ENCODE peak calls at places on chromosomes 4 and X, in six cellular contexts. One of them, this sample, is unnamed.

GRCh38 chr4:63123441-63123840 is 1285.8 kb downstream of the TECRL start:
- DNase-seq in foreskin fibroblast: no peak
- DNase-seq in WERI-Rb-1: no peak
- DNase-seq in NB4: no peak
- DNase-seq in astrocyte of the spinal cord: no peak
- DNase-seq in uterus: no peak
- DNase-seq in this sample: no peak

GRCh38 chr4:67853336-67853735 is 30.5 kb downstream of the TMPRSS11D start:
- DNase-seq in WERI-Rb-1: no peak
- DNase-seq in foreskin fibroblast: no peak
- DNase-seq in astrocyte of the spinal cord: no peak
- DNase-seq in NB4: no peak
- DNase-seq in uterus: no peak
- DNase-seq in this sample: no peak

GRCh38 chrX:97672608-97673007 is 788.9 kb downstream of the RPA4 start:
- DNase-seq in uterus: no peak
- DNase-seq in WERI-Rb-1: no peak
- DNase-seq in foreskin fibroblast: no peak
- DNase-seq in astrocyte of the spinal cord: no peak
- DNase-seq in NB4: no peak
- DNase-seq in this sample: no peak

GRCh38 chrX:78548012-78548411 is 111.1 kb downstream of the RTL3 start:
- DNase-seq in NB4: no peak
- DNase-seq in WERI-Rb-1: no peak
- DNase-seq in uterus: no peak
- DNase-seq in astrocyte of the spinal cord: peak
- DNase-seq in foreskin fibroblast: peak
- DNase-seq in this sample: no peak

GRCh38 chr4:144699565-144699964 is 53.6 kb downstream of the HHIP start:
- DNase-seq in foreskin fibroblast: peak
- DNase-seq in NB4: no peak
- DNase-seq in WERI-Rb-1: no peak
- DNase-seq in uterus: no peak
- DNase-seq in astrocyte of the spinal cord: peak
- DNase-seq in this sample: no peak

GRCh38 chr4:1381944-1382541 is 24.2 kb downstream of the NKX1-1 start:
- DNase-seq in foreskin fibroblast: no peak
- DNase-seq in WERI-Rb-1: peak
- DNase-seq in astrocyte of the spinal cord: no peak
- DNase-seq in uterus: no peak
- DNase-seq in NB4: no peak
- DNase-seq in this sample: no peak

GRCh38 chrX:28133763-28134162 is 152.5 kb upstream of the DCAF8L1 start:
- DNase-seq in WERI-Rb-1: no peak
- DNase-seq in uterus: no peak
- DNase-seq in NB4: no peak
- DNase-seq in foreskin fibroblast: no peak
- DNase-seq in astrocyte of the spinal cord: no peak
- DNase-seq in this sample: no peak

GRCh38 chr4:48118081-48118480 is 16.0 kb downstream of the TXK start:
- DNase-seq in WERI-Rb-1: no peak
- DNase-seq in astrocyte of the spinal cord: no peak
- DNase-seq in foreskin fibroblast: no peak
- DNase-seq in NB4: no peak
- DNase-seq in uterus: no peak
- DNase-seq in this sample: no peak

GRCh38 chrX:121161501-121161933 is 114.1 kb downstream of the GLUD2 start:
- DNase-seq in foreskin fibroblast: no peak
- DNase-seq in uterus: no peak
- DNase-seq in WERI-Rb-1: no peak
- DNase-seq in astrocyte of the spinal cord: no peak
- DNase-seq in NB4: no peak
- DNase-seq in this sample: no peak

GRCh38 chr4:116400480-116400879 is 684.9 kb downstream of the TRAM1L1 start:
- DNase-seq in foreskin fibroblast: peak
- DNase-seq in uterus: no peak
- DNase-seq in WERI-Rb-1: no peak
- DNase-seq in astrocyte of the spinal cord: peak
- DNase-seq in NB4: peak
- DNase-seq in this sample: no peak

GRCh38 chr4:646460-646859 is 21.1 kb downstream of the PDE6B start:
- DNase-seq in uterus: no peak
- DNase-seq in astrocyte of the spinal cord: no peak
- DNase-seq in foreskin fibroblast: no peak
- DNase-seq in NB4: no peak
- DNase-seq in WERI-Rb-1: no peak
- DNase-seq in this sample: no peak

GRCh38 chr4:128654465-128654864 is 155.0 kb upstream of the JADE1 start:
- DNase-seq in astrocyte of the spinal cord: no peak
- DNase-seq in uterus: no peak
- DNase-seq in foreskin fibroblast: no peak
- DNase-seq in WERI-Rb-1: no peak
- DNase-seq in NB4: no peak
- DNase-seq in this sample: no peak

GRCh38 chr4:66294626-66295025 is 624.3 kb upstream of the EPHA5 start:
- DNase-seq in foreskin fibroblast: no peak
- DNase-seq in astrocyte of the spinal cord: peak
- DNase-seq in uterus: no peak
- DNase-seq in WERI-Rb-1: no peak
- DNase-seq in NB4: no peak
- DNase-seq in this sample: no peak

GRCh38 chr4:76657443-76657842 is 222.4 kb downstream of the SHROOM3 start:
- DNase-seq in uterus: no peak
- DNase-seq in astrocyte of the spinal cord: no peak
- DNase-seq in NB4: no peak
- DNase-seq in foreskin fibroblast: peak
- DNase-seq in WERI-Rb-1: no peak
- DNase-seq in this sample: no peak

GRCh38 chr4:145618210-145618911 is 824 bp upstream of the MMAA start:
- DNase-seq in uterus: no peak
- DNase-seq in foreskin fibroblast: peak
- DNase-seq in astrocyte of the spinal cord: no peak
- DNase-seq in NB4: peak
- DNase-seq in WERI-Rb-1: no peak
- DNase-seq in this sample: no peak

GRCh38 chrX:100417671-100418070 is 7.6 kb upstream of the PCDH19 start:
- DNase-seq in NB4: no peak
- DNase-seq in foreskin fibroblast: no peak
- DNase-seq in astrocyte of the spinal cord: no peak
- DNase-seq in uterus: no peak
- DNase-seq in WERI-Rb-1: no peak
- DNase-seq in this sample: no peak

GRCh38 chr4:104436542-104436941 is 58.2 kb downstream of the CXXC4 start:
- DNase-seq in uterus: no peak
- DNase-seq in NB4: no peak
- DNase-seq in foreskin fibroblast: no peak
- DNase-seq in astrocyte of the spinal cord: no peak
- DNase-seq in WERI-Rb-1: no peak
- DNase-seq in this sample: no peak

GRCh38 chrX:133265331-133265730 is 47.2 kb upstream of the TFDP3 start:
- DNase-seq in uterus: no peak
- DNase-seq in WERI-Rb-1: no peak
- DNase-seq in NB4: peak
- DNase-seq in foreskin fibroblast: no peak
- DNase-seq in astrocyte of the spinal cord: peak
- DNase-seq in this sample: peak

GRCh38 chr4:173697840-173698239 is 167.8 kb upstream of the HAND2 start:
- DNase-seq in astrocyte of the spinal cord: no peak
- DNase-seq in foreskin fibroblast: no peak
- DNase-seq in uterus: no peak
- DNase-seq in NB4: no peak
- DNase-seq in WERI-Rb-1: no peak
- DNase-seq in this sample: no peak

GRCh38 chr4:10171055-10171454 is 54.5 kb upstream of the WDR1 start:
- DNase-seq in astrocyte of the spinal cord: no peak
- DNase-seq in foreskin fibroblast: no peak
- DNase-seq in WERI-Rb-1: no peak
- DNase-seq in NB4: peak
- DNase-seq in uterus: no peak
- DNase-seq in this sample: no peak

GRCh38 chrX:20265726-20266681 is 705 bp downstream of the RPS6KA3 start:
- DNase-seq in astrocyte of the spinal cord: no peak
- DNase-seq in NB4: peak
- DNase-seq in foreskin fibroblast: peak
- DNase-seq in WERI-Rb-1: peak
- DNase-seq in uterus: peak
- DNase-seq in this sample: no peak

GRCh38 chrX:103629295-103630170 is 758 bp downstream of the TCEAL1 start:
- DNase-seq in uterus: peak
- DNase-seq in NB4: peak
- DNase-seq in foreskin fibroblast: peak
- DNase-seq in WERI-Rb-1: peak
- DNase-seq in astrocyte of the spinal cord: peak
- DNase-seq in this sample: no peak

GRCh38 chr4:185480016-185480732 is 8.6 kb upstream of the CCDC110 start:
- DNase-seq in WERI-Rb-1: no peak
- DNase-seq in uterus: no peak
- DNase-seq in astrocyte of the spinal cord: no peak
- DNase-seq in NB4: no peak
- DNase-seq in foreskin fibroblast: no peak
- DNase-seq in this sample: no peak

GRCh38 chr4:185481390-185481789 is 9.9 kb upstream of the CCDC110 start:
- DNase-seq in foreskin fibroblast: no peak
- DNase-seq in WERI-Rb-1: peak
- DNase-seq in NB4: no peak
- DNase-seq in uterus: no peak
- DNase-seq in astrocyte of the spinal cord: no peak
- DNase-seq in this sample: no peak

GRCh38 chr4:185479507-185479971 is 8.0 kb upstream of the CCDC110 start:
- DNase-seq in astrocyte of the spinal cord: no peak
- DNase-seq in NB4: no peak
- DNase-seq in foreskin fibroblast: no peak
- DNase-seq in uterus: no peak
- DNase-seq in WERI-Rb-1: no peak
- DNase-seq in this sample: no peak
- H3K4me3 ChIP-seq in astrocyte of the spinal cord: no peak
- H3K4me3 ChIP-seq in NB4: no peak
- H3K4me3 ChIP-seq in foreskin fibroblast: no peak
- H3K4me3 ChIP-seq in uterus: no peak
- H3K4me3 ChIP-seq in WERI-Rb-1: no peak
- H3K4me3 ChIP-seq in this sample: no peak

DNA sequence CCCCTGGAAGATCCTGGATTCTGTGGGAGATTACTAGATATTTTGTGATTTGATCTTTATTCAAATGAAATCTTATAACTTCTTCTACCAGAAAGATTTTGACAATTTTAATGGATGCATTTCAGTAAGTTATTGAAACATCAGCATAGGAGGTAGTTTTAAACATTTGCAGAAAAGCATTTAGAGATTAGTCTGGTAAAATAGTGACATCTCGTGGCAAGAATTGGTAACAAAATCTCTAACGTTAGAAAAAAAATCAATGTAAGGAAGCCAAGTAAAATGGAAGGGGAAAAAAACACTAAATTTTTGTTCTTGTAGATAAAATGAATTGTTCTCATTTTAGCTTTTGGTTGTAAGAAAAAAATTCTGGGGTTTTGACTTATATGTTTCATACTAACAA is 73.3 kb downstream of the TASL start:
- DNase-seq in astrocyte of the spinal cord: peak
- DNase-seq in NB4: peak
- DNase-seq in foreskin fibroblast: peak
- DNase-seq in WERI-Rb-1: no peak
- DNase-seq in uterus: no peak
- DNase-seq in this sample: no peak
- TF ChIP-seq CTCF in astrocyte of the spinal cord: peak
- TF ChIP-seq CTCF in NB4: no peak
- TF ChIP-seq CTCF in foreskin fibroblast: no peak
- TF ChIP-seq CTCF in WERI-Rb-1: no peak
- TF ChIP-seq CTCF in uterus: peak
- TF ChIP-seq CTCF in this sample: peak

GRCh38 chr4:154741877-154742851 is 1.6 kb upstream of the LRAT start:
- DNase-seq in NB4: no peak
- DNase-seq in astrocyte of the spinal cord: peak
- DNase-seq in WERI-Rb-1: no peak
- DNase-seq in uterus: no peak
- DNase-seq in foreskin fibroblast: peak
- DNase-seq in this sample: no peak
- H3K4me3 ChIP-seq in NB4: no peak
- H3K4me3 ChIP-seq in astrocyte of the spinal cord: peak
- H3K4me3 ChIP-seq in WERI-Rb-1: no peak
- H3K4me3 ChIP-seq in uterus: peak
- H3K4me3 ChIP-seq in foreskin fibroblast: no peak
- H3K4me3 ChIP-seq in this sample: peak

GRCh38 chr4:8112036-8112576 is 46.5 kb downstream of the ABLIM2 start:
- DNase-seq in foreskin fibroblast: no peak
- DNase-seq in NB4: no peak
- DNase-seq in uterus: no peak
- DNase-seq in WERI-Rb-1: no peak
- DNase-seq in astrocyte of the spinal cord: no peak
- DNase-seq in this sample: no peak

GRCh38 chr4:8108991-8109390 is 49.6 kb downstream of the ABLIM2 start:
- DNase-seq in WERI-Rb-1: no peak
- DNase-seq in astrocyte of the spinal cord: no peak
- DNase-seq in NB4: no peak
- DNase-seq in foreskin fibroblast: no peak
- DNase-seq in uterus: no peak
- DNase-seq in this sample: no peak

GRCh38 chr4:8108261-8108660 is 50.4 kb downstream of the ABLIM2 start:
- DNase-seq in WERI-Rb-1: no peak
- DNase-seq in uterus: no peak
- DNase-seq in foreskin fibroblast: no peak
- DNase-seq in NB4: no peak
- DNase-seq in astrocyte of the spinal cord: no peak
- DNase-seq in this sample: no peak

GRCh38 chr4:8109406-8110065 is 49.1 kb downstream of the ABLIM2 start:
- DNase-seq in foreskin fibroblast: no peak
- DNase-seq in astrocyte of the spinal cord: no peak
- DNase-seq in uterus: no peak
- DNase-seq in WERI-Rb-1: no peak
- DNase-seq in NB4: no peak
- DNase-seq in this sample: no peak

DNA sequence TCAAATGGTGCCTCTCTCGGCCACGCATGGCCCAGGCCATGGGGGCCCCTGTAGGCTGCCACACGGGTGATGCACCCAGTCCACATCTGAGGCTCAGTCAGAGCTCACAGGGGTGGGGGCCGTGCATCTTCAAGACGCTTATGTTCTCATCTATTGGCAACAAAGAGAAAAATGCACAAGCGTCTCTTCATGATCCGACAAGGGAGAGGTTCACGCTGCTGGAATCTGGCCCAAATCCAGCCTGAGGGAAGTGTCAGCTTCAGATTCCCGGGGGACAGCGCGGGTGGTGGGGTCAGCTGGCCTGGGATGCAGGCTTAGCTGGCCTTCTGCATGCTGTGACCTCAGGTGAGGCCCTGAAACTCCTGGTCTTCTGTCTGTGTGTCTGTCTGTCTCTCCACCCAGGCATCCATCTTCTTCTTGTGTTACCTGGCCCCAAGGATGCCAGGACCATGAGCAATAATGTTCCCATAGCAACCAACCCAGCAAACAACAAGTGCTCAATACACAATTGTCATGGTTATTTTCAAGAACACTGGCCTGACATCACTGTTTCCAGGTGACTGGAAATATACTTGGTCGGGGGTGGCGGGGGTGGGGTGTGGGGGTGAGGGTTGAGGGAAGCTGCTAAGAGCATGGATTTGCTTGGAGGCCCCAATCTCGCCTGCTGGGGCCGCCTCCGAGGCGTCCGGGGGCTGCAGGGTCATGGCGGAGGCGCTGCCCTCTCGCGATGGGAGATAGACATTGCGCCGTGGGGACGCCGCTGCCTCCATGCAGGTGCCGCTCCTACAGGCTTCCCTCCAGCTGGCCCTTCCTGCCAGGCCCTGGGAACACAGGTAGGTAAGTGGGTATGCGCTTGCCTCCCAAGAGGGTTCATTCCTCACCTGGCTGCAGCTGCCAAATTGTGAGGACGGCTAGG is 48.3 kb downstream of the ABLIM2 start:
- DNase-seq in uterus: no peak
- DNase-seq in NB4: peak
- DNase-seq in WERI-Rb-1: peak
- DNase-seq in foreskin fibroblast: no peak
- DNase-seq in astrocyte of the spinal cord: peak
- DNase-seq in this sample: no peak
- TF ChIP-seq CTCF in uterus: no peak
- TF ChIP-seq CTCF in NB4: peak
- TF ChIP-seq CTCF in WERI-Rb-1: peak
- TF ChIP-seq CTCF in foreskin fibroblast: no peak
- TF ChIP-seq CTCF in astrocyte of the spinal cord: peak
- TF ChIP-seq CTCF in this sample: peak